ENCODE peak calls at places on chromosomes 13 and 19, in eight cellular contexts. One of them, this sample, is unnamed.

GRCh38 chr19:18203863-18204393 is at the start of gene RAB3A:
- DNase-seq in fibroblast of the conjunctiva: peak
- DNase-seq in stimulated activated CD4-positive, alpha-beta T cell treated with anti-CD3 and anti-CD28 coated beads, Interleukin-1b, Interleukin-23, amount 100 ng/mL, for 24 hours: peak
- DNase-seq in hepatic stellate cell: peak
- DNase-seq in heart right ventricle: peak
- DNase-seq in cerebellar cortex: peak
- DNase-seq in omental fat pad: peak
- DNase-seq in activated T-helper 1 cell treated with anti-CD3 and anti-CD28 coated beads, Interleukin-2, amount 50 U/mL, for 16 hours: peak
- DNase-seq in this sample: peak

GRCh38 chr13:71722206-71722605 is 144.8 kb downstream of the DACH1 start:
- DNase-seq in fibroblast of the conjunctiva: no peak
- DNase-seq in stimulated activated CD4-positive, alpha-beta T cell treated with anti-CD3 and anti-CD28 coated beads, Interleukin-1b, Interleukin-23, amount 100 ng/mL, for 24 hours: no peak
- DNase-seq in hepatic stellate cell: no peak
- DNase-seq in heart right ventricle: no peak
- DNase-seq in cerebellar cortex: no peak
- DNase-seq in omental fat pad: no peak
- DNase-seq in activated T-helper 1 cell treated with anti-CD3 and anti-CD28 coated beads, Interleukin-2, amount 50 U/mL, for 16 hours: no peak
- DNase-seq in this sample: no peak

GRCh38 chr13:51764184-51765141 is 39.5 kb downstream of the DHRS12 start:
- DNase-seq in fibroblast of the conjunctiva: peak
- DNase-seq in stimulated activated CD4-positive, alpha-beta T cell treated with anti-CD3 and anti-CD28 coated beads, Interleukin-1b, Interleukin-23, amount 100 ng/mL, for 24 hours: peak
- DNase-seq in hepatic stellate cell: peak
- DNase-seq in heart right ventricle: peak
- DNase-seq in cerebellar cortex: no peak
- DNase-seq in omental fat pad: no peak
- DNase-seq in activated T-helper 1 cell treated with anti-CD3 and anti-CD28 coated beads, Interleukin-2, amount 50 U/mL, for 16 hours: peak
- DNase-seq in this sample: peak

GRCh38 chr19:49200238-49200862 is 42.8 kb downstream of the TRPM4 start:
- DNase-seq in fibroblast of the conjunctiva: no peak
- DNase-seq in stimulated activated CD4-positive, alpha-beta T cell treated with anti-CD3 and anti-CD28 coated beads, Interleukin-1b, Interleukin-23, amount 100 ng/mL, for 24 hours: no peak
- DNase-seq in hepatic stellate cell: peak
- DNase-seq in heart right ventricle: no peak
- DNase-seq in cerebellar cortex: no peak
- DNase-seq in omental fat pad: no peak
- DNase-seq in activated T-helper 1 cell treated with anti-CD3 and anti-CD28 coated beads, Interleukin-2, amount 50 U/mL, for 16 hours: no peak
- DNase-seq in this sample: no peak

GRCh38 chr19:33876192-33876591 is 79.5 kb downstream of the KCTD15 start:
- DNase-seq in fibroblast of the conjunctiva: no peak
- DNase-seq in stimulated activated CD4-positive, alpha-beta T cell treated with anti-CD3 and anti-CD28 coated beads, Interleukin-1b, Interleukin-23, amount 100 ng/mL, for 24 hours: no peak
- DNase-seq in hepatic stellate cell: no peak
- DNase-seq in heart right ventricle: no peak
- DNase-seq in cerebellar cortex: no peak
- DNase-seq in omental fat pad: no peak
- DNase-seq in activated T-helper 1 cell treated with anti-CD3 and anti-CD28 coated beads, Interleukin-2, amount 50 U/mL, for 16 hours: no peak
- DNase-seq in this sample: no peak

GRCh38 chr13:49265822-49266221 is 18.1 kb downstream of the CDADC1 start:
- DNase-seq in fibroblast of the conjunctiva: no peak
- DNase-seq in stimulated activated CD4-positive, alpha-beta T cell treated with anti-CD3 and anti-CD28 coated beads, Interleukin-1b, Interleukin-23, amount 100 ng/mL, for 24 hours: no peak
- DNase-seq in hepatic stellate cell: peak
- DNase-seq in heart right ventricle: no peak
- DNase-seq in cerebellar cortex: no peak
- DNase-seq in omental fat pad: no peak
- DNase-seq in activated T-helper 1 cell treated with anti-CD3 and anti-CD28 coated beads, Interleukin-2, amount 50 U/mL, for 16 hours: no peak
- DNase-seq in this sample: no peak

GRCh38 chr19:1468274-1469199 is 10.5 kb downstream of the C19orf25 start:
- DNase-seq in fibroblast of the conjunctiva: no peak
- DNase-seq in stimulated activated CD4-positive, alpha-beta T cell treated with anti-CD3 and anti-CD28 coated beads, Interleukin-1b, Interleukin-23, amount 100 ng/mL, for 24 hours: no peak
- DNase-seq in hepatic stellate cell: no peak
- DNase-seq in heart right ventricle: peak
- DNase-seq in cerebellar cortex: no peak
- DNase-seq in omental fat pad: no peak
- DNase-seq in activated T-helper 1 cell treated with anti-CD3 and anti-CD28 coated beads, Interleukin-2, amount 50 U/mL, for 16 hours: no peak
- DNase-seq in this sample: no peak

GRCh38 chr13:36736119-36736726 is 62.4 kb downstream of the SERTM1 start:
- DNase-seq in fibroblast of the conjunctiva: peak
- DNase-seq in stimulated activated CD4-positive, alpha-beta T cell treated with anti-CD3 and anti-CD28 coated beads, Interleukin-1b, Interleukin-23, amount 100 ng/mL, for 24 hours: peak
- DNase-seq in hepatic stellate cell: peak
- DNase-seq in heart right ventricle: no peak
- DNase-seq in cerebellar cortex: peak
- DNase-seq in omental fat pad: no peak
- DNase-seq in activated T-helper 1 cell treated with anti-CD3 and anti-CD28 coated beads, Interleukin-2, amount 50 U/mL, for 16 hours: no peak
- DNase-seq in this sample: no peak

GRCh38 chr19:47780215-47780551 is 1.7 kb downstream of the SELENOW start:
- DNase-seq in fibroblast of the conjunctiva: no peak
- DNase-seq in stimulated activated CD4-positive, alpha-beta T cell treated with anti-CD3 and anti-CD28 coated beads, Interleukin-1b, Interleukin-23, amount 100 ng/mL, for 24 hours: no peak
- DNase-seq in hepatic stellate cell: no peak
- DNase-seq in heart right ventricle: no peak
- DNase-seq in cerebellar cortex: no peak
- DNase-seq in omental fat pad: no peak
- DNase-seq in activated T-helper 1 cell treated with anti-CD3 and anti-CD28 coated beads, Interleukin-2, amount 50 U/mL, for 16 hours: no peak
- DNase-seq in this sample: no peak

GRCh38 chr13:86464193-86464592 is 665.0 kb upstream of the SLITRK6 start:
- DNase-seq in fibroblast of the conjunctiva: no peak
- DNase-seq in stimulated activated CD4-positive, alpha-beta T cell treated with anti-CD3 and anti-CD28 coated beads, Interleukin-1b, Interleukin-23, amount 100 ng/mL, for 24 hours: no peak
- DNase-seq in hepatic stellate cell: no peak
- DNase-seq in heart right ventricle: no peak
- DNase-seq in cerebellar cortex: no peak
- DNase-seq in omental fat pad: no peak
- DNase-seq in activated T-helper 1 cell treated with anti-CD3 and anti-CD28 coated beads, Interleukin-2, amount 50 U/mL, for 16 hours: no peak
- DNase-seq in this sample: no peak

GRCh38 chr19:45047188-45047797 is 8.4 kb downstream of the CLASRP start:
- DNase-seq in fibroblast of the conjunctiva: no peak
- DNase-seq in stimulated activated CD4-positive, alpha-beta T cell treated with anti-CD3 and anti-CD28 coated beads, Interleukin-1b, Interleukin-23, amount 100 ng/mL, for 24 hours: no peak
- DNase-seq in hepatic stellate cell: no peak
- DNase-seq in heart right ventricle: no peak
- DNase-seq in cerebellar cortex: no peak
- DNase-seq in omental fat pad: no peak
- DNase-seq in activated T-helper 1 cell treated with anti-CD3 and anti-CD28 coated beads, Interleukin-2, amount 50 U/mL, for 16 hours: no peak
- DNase-seq in this sample: no peak

GRCh38 chr13:82758056-82758455 is 1124.2 kb downstream of the SLITRK1 start:
- DNase-seq in fibroblast of the conjunctiva: no peak
- DNase-seq in stimulated activated CD4-positive, alpha-beta T cell treated with anti-CD3 and anti-CD28 coated beads, Interleukin-1b, Interleukin-23, amount 100 ng/mL, for 24 hours: no peak
- DNase-seq in hepatic stellate cell: no peak
- DNase-seq in heart right ventricle: no peak
- DNase-seq in cerebellar cortex: peak
- DNase-seq in omental fat pad: no peak
- DNase-seq in activated T-helper 1 cell treated with anti-CD3 and anti-CD28 coated beads, Interleukin-2, amount 50 U/mL, for 16 hours: no peak
- DNase-seq in this sample: no peak